ENCODE peak calls at places on chromosome 1, in seven cellular contexts. One of them, this sample, is unnamed.

GRCh38 chr1:94067196-94067595 is 53.8 kb downstream of the ABCA4 start:
- DNase-seq in esophagus muscularis mucosa: no peak
- DNase-seq in K562: no peak
- DNase-seq in transverse colon: no peak
- DNase-seq in tibial nerve: no peak
- DNase-seq in H1: no peak
- DNase-seq in right lobe of liver: peak
- DNase-seq in this sample: no peak

GRCh38 chr1:11648039-11648438 is 6.2 kb downstream of the FBXO2 start:
- DNase-seq in K562: no peak
- DNase-seq in esophagus muscularis mucosa: no peak
- DNase-seq in tibial nerve: peak
- DNase-seq in transverse colon: no peak
- DNase-seq in H1: no peak
- DNase-seq in right lobe of liver: no peak
- DNase-seq in this sample: no peak

GRCh38 chr1:117171900-117172501 is 38.7 kb downstream of the VTCN1 start:
- DNase-seq in H1: no peak
- DNase-seq in esophagus muscularis mucosa: no peak
- DNase-seq in K562: no peak
- DNase-seq in right lobe of liver: peak
- DNase-seq in transverse colon: no peak
- DNase-seq in tibial nerve: peak
- DNase-seq in this sample: no peak

GRCh38 chr1:55536466-55536865 is 321.3 kb upstream of the USP24 start:
- DNase-seq in tibial nerve: no peak
- DNase-seq in right lobe of liver: no peak
- DNase-seq in transverse colon: no peak
- DNase-seq in H1: no peak
- DNase-seq in K562: no peak
- DNase-seq in esophagus muscularis mucosa: no peak
- DNase-seq in this sample: no peak

GRCh38 chr1:184025242-184025675 is 12.3 kb downstream of the COLGALT2 start:
- DNase-seq in transverse colon: no peak
- DNase-seq in K562: no peak
- DNase-seq in esophagus muscularis mucosa: no peak
- DNase-seq in tibial nerve: no peak
- DNase-seq in right lobe of liver: no peak
- DNase-seq in H1: no peak
- DNase-seq in this sample: no peak

GRCh38 chr1:181043025-181043880 is 9.5 kb downstream of the MR1 start:
- DNase-seq in right lobe of liver: no peak
- DNase-seq in esophagus muscularis mucosa: no peak
- DNase-seq in transverse colon: peak
- DNase-seq in H1: no peak
- DNase-seq in tibial nerve: peak
- DNase-seq in K562: peak
- DNase-seq in this sample: no peak

GRCh38 chr1:245380790-245381535 is 226.2 kb downstream of the KIF26B start:
- DNase-seq in esophagus muscularis mucosa: no peak
- DNase-seq in transverse colon: no peak
- DNase-seq in K562: no peak
- DNase-seq in right lobe of liver: no peak
- DNase-seq in tibial nerve: no peak
- DNase-seq in H1: peak
- DNase-seq in this sample: no peak

GRCh38 chr1:213759359-213760181 is 228.2 kb upstream of the PROX1 start:
- DNase-seq in esophagus muscularis mucosa: no peak
- DNase-seq in K562: no peak
- DNase-seq in right lobe of liver: peak
- DNase-seq in tibial nerve: no peak
- DNase-seq in H1: no peak
- DNase-seq in transverse colon: peak
- DNase-seq in this sample: no peak

GRCh38 chr1:93554883-93555872 is 107.3 kb downstream of the FNBP1L start:
- DNase-seq in K562: peak
- DNase-seq in tibial nerve: no peak
- DNase-seq in transverse colon: no peak
- DNase-seq in H1: no peak
- DNase-seq in right lobe of liver: no peak
- DNase-seq in esophagus muscularis mucosa: no peak
- DNase-seq in this sample: no peak

GRCh38 chr1:100455478-100456072 is 82.4 kb upstream of the GPR88 start:
- DNase-seq in K562: no peak
- DNase-seq in H1: no peak
- DNase-seq in right lobe of liver: no peak
- DNase-seq in transverse colon: no peak
- DNase-seq in tibial nerve: no peak
- DNase-seq in esophagus muscularis mucosa: no peak
- DNase-seq in this sample: no peak

GRCh38 chr1:234578087-234578486 is 31.9 kb downstream of the IRF2BP2 start:
- DNase-seq in esophagus muscularis mucosa: no peak
- DNase-seq in H1: no peak
- DNase-seq in right lobe of liver: no peak
- DNase-seq in tibial nerve: no peak
- DNase-seq in K562: no peak
- DNase-seq in transverse colon: no peak
- DNase-seq in this sample: no peak

GRCh38 chr1:234582186-234582585 is 27.8 kb downstream of the IRF2BP2 start:
- DNase-seq in K562: no peak
- DNase-seq in esophagus muscularis mucosa: peak
- DNase-seq in right lobe of liver: no peak
- DNase-seq in transverse colon: no peak
- DNase-seq in tibial nerve: no peak
- DNase-seq in H1: no peak
- DNase-seq in this sample: no peak

GRCh38 chr1:234578735-234579134 is 31.2 kb downstream of the IRF2BP2 start:
- DNase-seq in right lobe of liver: no peak
- DNase-seq in H1: no peak
- DNase-seq in tibial nerve: no peak
- DNase-seq in esophagus muscularis mucosa: no peak
- DNase-seq in transverse colon: no peak
- DNase-seq in K562: no peak
- DNase-seq in this sample: no peak

GRCh38 chr1:234581063-234581714 is 28.8 kb downstream of the IRF2BP2 start:
- DNase-seq in H1: no peak
- DNase-seq in K562: no peak
- DNase-seq in right lobe of liver: no peak
- DNase-seq in tibial nerve: no peak
- DNase-seq in transverse colon: no peak
- DNase-seq in esophagus muscularis mucosa: peak
- DNase-seq in this sample: no peak

DNA sequence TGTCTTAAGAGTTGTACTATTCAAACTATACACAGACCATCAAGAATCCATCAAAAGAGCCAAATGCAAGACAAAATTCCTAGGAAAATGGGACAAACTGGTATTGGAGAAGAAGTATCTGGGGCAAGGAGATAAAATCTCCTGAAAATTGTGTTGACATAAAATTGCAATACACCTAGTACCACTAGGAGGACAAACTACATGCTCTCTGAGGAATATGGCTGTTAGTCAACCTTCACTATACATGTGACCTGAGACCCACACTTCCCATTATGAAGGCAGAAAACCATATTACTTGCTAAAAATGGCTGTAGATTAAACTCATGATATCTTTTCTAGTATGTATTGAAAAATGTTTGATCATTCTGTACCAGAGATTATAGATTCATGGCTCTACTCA is 30.0 kb downstream of the IRF2BP2 start:
- DNase-seq in tibial nerve: no peak
- DNase-seq in transverse colon: no peak
- DNase-seq in right lobe of liver: no peak
- DNase-seq in H1: no peak
- DNase-seq in K562: peak
- DNase-seq in esophagus muscularis mucosa: no peak
- DNase-seq in this sample: no peak
- TF ChIP-seq CTCF in tibial nerve: no peak
- TF ChIP-seq CTCF in transverse colon: peak
- TF ChIP-seq CTCF in right lobe of liver: peak
- TF ChIP-seq CTCF in H1: no peak
- TF ChIP-seq CTCF in K562: peak
- TF ChIP-seq CTCF in esophagus muscularis mucosa: no peak
- TF ChIP-seq CTCF in this sample: no peak

DNA sequence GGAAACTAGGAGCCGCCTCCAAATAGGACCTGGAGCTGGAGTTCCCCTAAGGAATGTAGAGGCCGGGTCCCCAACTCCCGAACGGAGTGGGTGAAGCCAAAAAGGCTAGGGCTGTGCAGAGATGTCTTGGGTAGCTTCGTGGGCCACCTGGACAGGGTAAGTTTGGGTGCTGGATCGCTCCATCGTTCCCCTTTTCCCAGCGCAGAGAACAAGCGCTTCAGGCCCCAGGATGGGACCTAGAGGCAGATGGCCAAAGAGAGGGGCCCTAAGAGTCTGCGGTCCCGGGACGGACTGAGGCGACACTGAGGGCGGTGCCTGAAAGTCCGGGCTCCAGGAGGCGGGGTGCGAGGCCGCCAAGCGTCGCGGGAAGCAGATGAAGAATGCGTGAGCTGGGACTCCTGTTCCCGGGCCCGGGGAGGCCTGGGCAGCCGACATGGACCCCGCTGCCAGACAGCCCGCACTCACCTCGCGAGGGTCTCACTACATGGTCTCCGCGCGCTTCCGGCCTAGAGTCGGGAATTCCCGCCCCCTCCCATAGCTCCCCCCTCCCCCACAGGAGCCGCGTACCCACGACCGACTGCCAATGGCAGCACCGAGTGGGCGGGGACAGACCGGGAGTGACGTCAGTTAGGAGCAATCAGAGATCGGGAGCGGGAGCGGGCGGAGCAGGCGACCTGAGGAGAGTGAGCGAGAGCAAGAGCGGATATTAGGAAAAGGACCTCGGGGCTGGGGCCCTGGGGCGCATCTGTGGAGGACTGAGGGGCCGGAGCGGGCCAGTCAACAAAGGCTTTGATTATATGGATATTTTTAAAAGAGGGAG is at the start of gene SLC39A1:
- DNase-seq in K562: peak
- DNase-seq in esophagus muscularis mucosa: peak
- DNase-seq in tibial nerve: peak
- DNase-seq in transverse colon: peak
- DNase-seq in right lobe of liver: peak
- DNase-seq in H1: peak
- DNase-seq in this sample: peak
- TF ChIP-seq POLR2A in K562: peak
- TF ChIP-seq POLR2A in esophagus muscularis mucosa: peak
- TF ChIP-seq POLR2A in tibial nerve: peak
- TF ChIP-seq POLR2A in transverse colon: peak
- TF ChIP-seq POLR2A in right lobe of liver: peak
- TF ChIP-seq POLR2A in H1: peak
- TF ChIP-seq POLR2A in this sample: no peak

DNA sequence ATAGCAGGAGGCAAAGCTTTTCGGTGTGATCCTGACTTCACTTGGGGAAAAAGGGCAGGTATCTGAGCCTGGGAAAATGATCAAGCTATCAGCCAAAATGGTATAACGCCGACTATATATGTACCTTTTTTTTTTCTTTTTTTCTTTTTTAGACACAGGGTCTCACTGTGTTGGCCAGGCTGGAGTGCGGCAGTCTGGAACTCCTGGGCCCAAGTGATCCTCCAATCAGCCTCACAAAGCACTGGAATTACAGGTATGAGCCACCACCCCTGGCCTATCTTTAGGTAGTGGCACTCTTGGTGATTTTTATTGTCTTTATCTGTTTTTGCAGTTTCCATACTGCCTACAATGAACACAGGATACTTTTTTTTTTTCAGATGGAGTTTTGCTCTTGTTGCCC is 1.3 kb upstream of the ICMT start:
- DNase-seq in H1: no peak
- DNase-seq in K562: no peak
- DNase-seq in tibial nerve: no peak
- DNase-seq in right lobe of liver: no peak
- DNase-seq in esophagus muscularis mucosa: no peak
- DNase-seq in transverse colon: no peak
- DNase-seq in this sample: no peak
- H3K4me3 ChIP-seq in H1: no peak
- H3K4me3 ChIP-seq in K562: no peak
- H3K4me3 ChIP-seq in tibial nerve: no peak
- H3K4me3 ChIP-seq in right lobe of liver: no peak
- H3K4me3 ChIP-seq in esophagus muscularis mucosa: no peak
- H3K4me3 ChIP-seq in transverse colon: no peak
- H3K4me3 ChIP-seq in this sample: no peak

DNA sequence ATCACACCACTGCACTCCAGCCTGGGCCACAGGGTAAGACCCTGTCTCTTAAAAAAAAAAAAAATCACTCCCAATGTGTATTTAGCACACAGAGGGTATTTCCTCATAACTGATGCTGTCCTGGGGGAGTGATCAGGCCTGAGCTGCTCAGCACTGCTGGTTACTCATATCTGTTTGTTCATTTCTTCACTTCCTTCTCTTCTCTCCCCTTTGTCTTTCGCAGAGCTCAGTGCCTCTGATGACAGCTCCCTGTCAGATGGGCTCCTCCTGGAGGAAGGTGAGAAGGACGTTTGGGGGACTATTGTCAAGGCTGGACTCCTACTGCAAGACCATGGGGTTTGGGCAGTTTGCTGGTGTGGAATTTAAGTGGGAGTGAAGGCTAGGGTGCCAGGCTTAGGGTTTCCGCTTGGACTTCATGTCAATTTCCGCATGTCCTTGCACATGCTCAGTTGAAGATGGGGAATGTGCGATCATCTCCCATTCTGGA is 13.0 kb downstream of the INAVA start:
- DNase-seq in right lobe of liver: no peak
- DNase-seq in esophagus muscularis mucosa: no peak
- DNase-seq in transverse colon: no peak
- DNase-seq in K562: no peak
- DNase-seq in tibial nerve: no peak
- DNase-seq in H1: no peak
- DNase-seq in this sample: no peak
- TF ChIP-seq CTCF in right lobe of liver: no peak
- TF ChIP-seq CTCF in esophagus muscularis mucosa: no peak
- TF ChIP-seq CTCF in transverse colon: no peak
- TF ChIP-seq CTCF in K562: no peak
- TF ChIP-seq CTCF in tibial nerve: no peak
- TF ChIP-seq CTCF in H1: no peak
- TF ChIP-seq CTCF in this sample: no peak

This sample was measured in lower leg skin.